ENCODE peak calls at places on chromosomes 11 and 22, in ten cellular contexts. B is fibroblast of lung; W is mammary epithelial cell; K is mesenchymal stem cell; V is OCI-LY7; N is heart left ventricle; J is GM23248; X is naive thymus-derived CD4-positive, alpha-beta T cell; S is right cardiac atrium; E is CD8-positive, alpha-beta memory T cell. L is an unnamed sample. For H3K4me1 and H3K9me3, the result is how much of the 10 kb centered on the place peaks cover.

GRCh38 chr11:62654297-62654696 is 1.2 kb upstream of the INTS5 start:
- DNase-seq in B (no peak), W (no peak), K (no peak), V (no peak), N (no peak), J (no peak), X (no peak), S (no peak), E (no peak), L (no peak)

GRCh38 chr22:18000441-18001039 is 23.8 kb downstream of the MICAL3 start:
- DNase-seq in B (no peak), W (peak), K (peak), V (peak), N (no peak), J (peak), X (peak), S (peak), E (peak), L (peak)

GRCh38 chr11:35158371-35159081 is 19.6 kb downstream of the CD44 start:
- DNase-seq in B (peak), W (peak), K (peak), V (no peak), N (peak), J (peak), X (no peak), S (peak), E (no peak), L (peak)

GRCh38 chr11:36296925-36297604 is 977 bp downstream of the PRR5L start:
- DNase-seq in B (peak), W (no peak), K (peak), V (no peak), N (no peak), J (peak), X (no peak), S (no peak), E (no peak), L (no peak)

GRCh38 chr11:122998727-122999370 is 17.2 kb upstream of the BSX start:
- DNase-seq in B (peak), W (no peak), K (no peak), V (no peak), N (no peak), J (peak), X (no peak), S (no peak), E (no peak), L (no peak)

GRCh38 chr11:104531075-104531474 is 367.1 kb upstream of the PDGFD start:
- DNase-seq in B (no peak), W (peak), K (no peak), V (no peak), N (no peak), J (no peak), X (peak), S (no peak), E (peak), L (no peak)

GRCh38 chr11:3854977-3855807 is at the start of gene STIM1:
- DNase-seq in B (peak), W (peak), K (peak), V (peak), N (peak), J (peak), X (peak), S (peak), E (peak), L (peak)

GRCh38 chr11:11312738-11313137 is 40.3 kb downstream of the CSNK2A3 start:
- DNase-seq in B (no peak), W (no peak), K (no peak), V (no peak), N (no peak), J (no peak), X (no peak), S (no peak), E (no peak), L (no peak)

GRCh38 chr22:19808873-19809478 is 45.7 kb downstream of the GNB1L start:
- DNase-seq in B (no peak), W (no peak), K (no peak), V (no peak), N (peak), J (no peak), X (no peak), S (no peak), E (no peak), L (no peak)

GRCh38 chr22:27990879-27991278 is 71.8 kb upstream of the PITPNB start:
- DNase-seq in B (no peak), W (no peak), K (peak), V (peak), N (peak), J (peak), X (no peak), S (peak), E (no peak), L (peak)

GRCh38 chr11:8203980-8204379 is 35.2 kb upstream of the RIC3 start:
- DNase-seq in B (no peak), W (no peak), K (no peak), V (no peak), N (no peak), J (no peak), X (no peak), S (no peak), E (no peak), L (no peak)

GRCh38 chr11:45270946-45271345 is 15.2 kb downstream of the SYT13 start:
- DNase-seq in B (no peak), W (no peak), K (no peak), V (no peak), N (no peak), J (no peak), X (no peak), S (no peak), E (no peak), L (no peak)

GRCh38 chr11:121494355-121495099 is 41.8 kb upstream of the SORL1-AS1 start:
- DNase-seq in B (no peak), W (no peak), K (no peak), V (peak), N (no peak), J (no peak), X (peak), S (no peak), E (peak), L (no peak)

GRCh38 chr11:8697056-8697455 is 14.5 kb downstream of the RPL27A start:
- DNase-seq in B (no peak), W (no peak), K (no peak), V (no peak), N (no peak), J (no peak), X (no peak), S (no peak), E (no peak), L (no peak)

GRCh38 chr11:18748766-18749375 is 22.9 kb upstream of the IGSF22 start:
- DNase-seq in B (peak), W (no peak), K (peak), V (no peak), N (no peak), J (no peak), X (no peak), S (no peak), E (no peak), L (no peak)

GRCh38 chr22:23137905-23138520 is 3.8 kb downstream of the RSPH14 start:
- DNase-seq in B (peak), W (peak), K (no peak), V (peak), N (no peak), J (peak), X (peak), S (peak), E (peak), L (no peak)

GRCh38 chr11:45022294-45023064 is 71.8 kb upstream of the TP53I11 start:
- DNase-seq in B (peak), W (no peak), K (peak), V (no peak), N (no peak), J (peak), X (no peak), S (no peak), E (no peak), L (no peak)

GRCh38 chr22:20741634-20742581 is 32.0 kb upstream of the SERPIND1 start:
- DNase-seq in B (peak), W (peak), K (peak), V (peak), N (no peak), J (peak), X (peak), S (no peak), E (peak), L (no peak)

GRCh38 chr11:102279641-102280170 is 37.6 kb upstream of the BIRC3 start:
- DNase-seq in B (peak), W (peak), K (peak), V (no peak), N (no peak), J (peak), X (no peak), S (no peak), E (no peak), L (no peak)

GRCh38 chr11:131749100-131749499 is 378.7 kb downstream of the NTM start:
- DNase-seq in B (peak), W (peak), K (peak), V (no peak), N (no peak), J (peak), X (no peak), S (no peak), E (no peak), L (no peak)

GRCh38 chr11:33652930-33653329 is 47.7 kb downstream of the C11orf91 start:
- DNase-seq in B (no peak), W (no peak), K (no peak), V (no peak), N (no peak), J (no peak), X (no peak), S (no peak), E (no peak), L (no peak)

GRCh38 chr11:110580571-110580970 is 131.7 kb downstream of the ARHGAP20 start:
- DNase-seq in B (no peak), W (no peak), K (no peak), V (no peak), N (no peak), J (no peak), X (no peak), S (no peak), E (no peak), L (no peak)

GRCh38 chr11:30143098-30143705 is 87.6 kb upstream of the FSHB start:
- DNase-seq in B (peak), W (peak), K (peak), V (peak), N (no peak), J (peak), X (no peak), S (no peak), E (peak), L (no peak)

GRCh38 chr11:8093931-8094575 is 13.0 kb downstream of the TUB start:
- DNase-seq in B (no peak), W (no peak), K (no peak), V (no peak), N (no peak), J (peak), X (no peak), S (no peak), E (no peak), L (peak)

GRCh38 chr11:61335355-61335710 is 2.3 kb downstream of the TKFC start:
- DNase-seq in B (no peak), W (no peak), K (no peak), V (peak), N (no peak), J (no peak), X (no peak), S (no peak), E (no peak), L (no peak)

GRCh38 chr11:86476109-86476861 is 101.6 kb downstream of the CCDC81 start:
- DNase-seq in B (no peak), W (no peak), K (peak), V (no peak), N (peak), J (no peak), X (no peak), S (peak), E (no peak), L (no peak)

GRCh38 chr22:36335621-36336020 is 52.1 kb downstream of the MYH9 start:
- DNase-seq in B (no peak), W (no peak), K (peak), V (no peak), N (no peak), J (no peak), X (peak), S (peak), E (no peak), L (no peak)

GRCh38 chr22:36339171-36340065 is 48.3 kb downstream of the MYH9 start:
- DNase-seq in B (peak), W (peak), K (peak), V (no peak), N (no peak), J (peak), X (no peak), S (no peak), E (peak), L (no peak)

GRCh38 chr22:36336246-36337182 is 51.3 kb downstream of the MYH9 start:
- DNase-seq in B (no peak), W (no peak), K (no peak), V (no peak), N (no peak), J (no peak), X (no peak), S (peak), E (no peak), L (no peak)

GRCh38 chr22:36334838-36335603 is 52.7 kb downstream of the MYH9 start:
- DNase-seq in B (peak), W (peak), K (peak), V (no peak), N (no peak), J (peak), X (peak), S (peak), E (peak), L (peak)

GRCh38 chr22:36337365-36338130 is 50.2 kb downstream of the MYH9 start:
- DNase-seq in B (no peak), W (no peak), K (no peak), V (no peak), N (no peak), J (no peak), X (peak), S (no peak), E (peak), L (no peak)
- H3K4me1 ChIP-seq in B (half or more), W (half or more), K (half or more), V (under half), N (half or more), J (half or more), X (half or more), S (under half), E (half or more), L (under half)

GRCh38 chr22:21779444-21779843 is 43.9 kb upstream of the YPEL1 start:
- DNase-seq in B (no peak), W (no peak), K (no peak), V (no peak), N (no peak), J (peak), X (no peak), S (no peak), E (no peak), L (no peak)
- H3K4me3 ChIP-seq in B (no peak), W (no peak), K (no peak), V (no peak), N (no peak), J (no peak), X (no peak), S (no peak), E (no peak), L (no peak)

GRCh38 chr22:47633111-47633510 is 870.7 kb downstream of the TBC1D22A start:
- DNase-seq in B (no peak), W (no peak), K (no peak), V (no peak), N (no peak), J (no peak), X (no peak), S (no peak), E (no peak), L (no peak)
- H3K9me3 ChIP-seq in B (under half), W (under half), K (under half), V (under half), N (under half), J (under half), X (under half), S (under half), E (under half), L (under half)

GRCh38 chr11:1298695-1299492 is 10.5 kb downstream of the TOLLIP start:
- DNase-seq in B (peak), W (peak), K (peak), V (no peak), N (peak), J (peak), X (no peak), S (peak), E (no peak), L (peak)
- H3K4me1 ChIP-seq in B (under half), W (under half), K (under half), V (under half), N (under half), J (under half), X (under half), S (under half), E (under half), L (under half)

DNA sequence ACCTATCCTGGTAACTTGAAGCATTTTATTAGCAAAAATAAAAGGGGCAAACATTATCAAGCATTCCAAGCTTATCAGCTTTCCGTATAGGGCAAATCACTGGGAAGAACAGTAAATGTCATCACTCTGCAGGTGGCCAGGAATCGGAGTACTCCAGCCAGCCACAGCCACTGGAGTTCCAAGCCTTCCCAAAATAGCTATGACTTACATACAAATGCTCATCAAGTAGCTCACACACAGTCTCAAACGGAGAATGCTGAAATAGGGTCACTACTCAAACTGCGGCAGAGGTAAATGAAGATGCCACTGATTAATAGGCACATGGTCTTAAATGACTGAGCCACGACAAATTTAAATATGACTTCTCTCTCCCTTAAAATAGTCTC is 2.1 kb downstream of the USP28 start:
- DNase-seq in B (peak), W (no peak), K (peak), V (no peak), N (peak), J (no peak), X (no peak), S (no peak), E (no peak), L (no peak)
- H3K4me3 ChIP-seq in B (peak), W (no peak), K (peak), V (peak), N (peak), J (no peak), X (no peak), S (peak), E (no peak), L (peak)

DNA sequence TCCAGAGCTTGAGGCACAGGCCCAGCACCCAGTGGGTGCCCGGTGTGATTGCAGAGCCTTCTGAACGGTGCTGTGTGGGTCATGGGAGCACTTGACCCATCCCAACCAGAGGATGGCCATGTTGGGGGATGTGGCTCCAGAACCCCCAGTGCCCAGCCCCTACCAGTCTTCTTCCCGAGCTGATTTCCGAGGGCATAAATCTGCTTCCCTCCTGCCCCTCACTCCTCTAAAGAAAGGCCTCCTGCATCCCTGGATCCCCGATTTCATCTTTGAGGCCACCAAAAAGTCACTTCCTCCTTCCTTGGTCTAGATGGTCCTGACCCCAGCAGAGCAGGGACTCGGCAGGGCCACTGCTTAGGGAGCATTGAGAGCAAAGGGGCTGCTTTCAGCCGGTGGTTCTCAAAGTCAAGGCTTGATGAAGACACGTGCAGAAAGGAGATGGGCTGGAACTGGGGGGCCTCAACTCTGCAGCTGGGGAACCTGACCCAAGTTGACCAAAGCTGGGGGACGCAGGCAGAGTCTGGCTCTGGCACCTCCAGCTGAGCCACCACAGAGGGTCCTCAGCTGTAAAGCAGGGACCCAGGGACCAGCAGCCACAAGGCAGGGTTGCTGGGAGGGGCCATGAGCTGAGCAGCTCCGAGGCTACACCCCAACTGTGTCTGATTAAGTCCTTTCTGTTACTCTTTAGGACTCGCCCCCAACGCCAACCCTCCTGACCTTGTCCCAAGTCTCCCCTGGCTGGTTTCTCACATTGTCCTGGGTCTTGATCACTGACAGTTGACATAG is 56.6 kb downstream of the LINC01488 start:
- DNase-seq in B (no peak), W (no peak), K (no peak), V (no peak), N (no peak), J (no peak), X (no peak), S (no peak), E (no peak), L (peak)
- H3K9me3 ChIP-seq in B (under half), W (under half), K (under half), V (under half), N (under half), J (under half), X (under half), S (under half), E (under half), L (under half)

GRCh38 chr22:30187094-30187493 is 59.5 kb downstream of the LIF start:
- DNase-seq in B (no peak), W (no peak), K (no peak), V (no peak), N (no peak), J (no peak), X (no peak), S (no peak), E (no peak), L (no peak)

GRCh38 chr22:30186048-30186447 is 60.5 kb downstream of the LIF start:
- DNase-seq in B (no peak), W (no peak), K (no peak), V (no peak), N (no peak), J (no peak), X (no peak), S (no peak), E (no peak), L (no peak)

GRCh38 chr22:30188911-30189310 is 57.6 kb downstream of the LIF start:
- DNase-seq in B (no peak), W (no peak), K (peak), V (no peak), N (no peak), J (no peak), X (no peak), S (no peak), E (no peak), L (no peak)

GRCh38 chr22:30186535-30186934 is 60.0 kb downstream of the LIF start:
- DNase-seq in B (no peak), W (no peak), K (no peak), V (no peak), N (no peak), J (no peak), X (no peak), S (no peak), E (no peak), L (no peak)

GRCh38 chr22:30187726-30188407 is 58.7 kb downstream of the LIF start:
- DNase-seq in B (peak), W (no peak), K (peak), V (no peak), N (no peak), J (peak), X (no peak), S (no peak), E (no peak), L (no peak)
- H3K4me1 ChIP-seq in B (under half), W (under half), K (under half), V (under half), N (under half), J (under half), X (under half), S (under half), E (under half), L (under half)